ENCODE peak calls at places on chromosome 10, in five cellular contexts. N is body of pancreas, J is cardiac fibroblast, A is neuronal stem cell, K is esophagus squamous epithelium. P is an unnamed sample.
A peak's percentile ranks its signal among the peaks of the same experiment; 100 is the strongest.

GRCh38 chr10:117439243-117439912 is 64.1 kb upstream of the PDZD8 start:
- DNase-seq in N (peak; percentile 27), J (peak; percentile 93), A (no peak), K (no peak), P (peak; percentile 68)

GRCh38 chr10:43943825-43944360 is 295.2 kb upstream of the ZNF32 start:
- DNase-seq in N (no peak), J (no peak), A (no peak), K (no peak), P (no peak)

GRCh38 chr10:111080224-111080623 is 3.4 kb downstream of the ADRA2A start:
- DNase-seq in N (no peak), J (no peak), A (no peak), K (no peak), P (no peak)

GRCh38 chr10:4652111-4653010 is 173.6 kb upstream of the AKR1E2 start:
- DNase-seq in N (no peak), J (no peak), A (no peak), K (no peak), P (no peak)

GRCh38 chr10:125145636-125146035 is 14.7 kb downstream of the CTBP2 start:
- DNase-seq in N (no peak), J (no peak), A (no peak), K (no peak), P (no peak)

GRCh38 chr10:58757352-58758071 is 244.8 kb downstream of the BICC1 start:
- DNase-seq in N (no peak), J (no peak), A (no peak), K (no peak), P (no peak)

GRCh38 chr10:47371629-47372485 is 12.2 kb downstream of the ZNF488 start:
- DNase-seq in N (no peak), J (no peak), A (no peak), K (no peak), P (no peak)

GRCh38 chr10:50456711-50457110 is 167.0 kb downstream of the SGMS1 start:
- DNase-seq in N (no peak), J (no peak), A (no peak), K (no peak), P (no peak)

GRCh38 chr10:91389636-91390512 is 20.3 kb upstream of the HECTD2 start:
- DNase-seq in N (no peak), J (peak; percentile 78), A (peak; percentile 47), K (no peak), P (no peak)

GRCh38 chr10:110498087-110498981 is 627 bp downstream of the DUSP5 start:
- DNase-seq in N (peak; percentile 64), J (peak; percentile 51), A (no peak), K (no peak), P (no peak)

GRCh38 chr10:70931168-70931805 is 42.9 kb upstream of the PCBD1 start:
- DNase-seq in N (no peak), J (peak; percentile 37), A (no peak), K (no peak), P (peak; percentile 11)

GRCh38 chr10:24722131-24722675 is 1.5 kb downstream of the ARHGAP21 start:
- DNase-seq in N (no peak), J (peak; percentile 40), A (no peak), K (no peak), P (no peak)

DNA sequence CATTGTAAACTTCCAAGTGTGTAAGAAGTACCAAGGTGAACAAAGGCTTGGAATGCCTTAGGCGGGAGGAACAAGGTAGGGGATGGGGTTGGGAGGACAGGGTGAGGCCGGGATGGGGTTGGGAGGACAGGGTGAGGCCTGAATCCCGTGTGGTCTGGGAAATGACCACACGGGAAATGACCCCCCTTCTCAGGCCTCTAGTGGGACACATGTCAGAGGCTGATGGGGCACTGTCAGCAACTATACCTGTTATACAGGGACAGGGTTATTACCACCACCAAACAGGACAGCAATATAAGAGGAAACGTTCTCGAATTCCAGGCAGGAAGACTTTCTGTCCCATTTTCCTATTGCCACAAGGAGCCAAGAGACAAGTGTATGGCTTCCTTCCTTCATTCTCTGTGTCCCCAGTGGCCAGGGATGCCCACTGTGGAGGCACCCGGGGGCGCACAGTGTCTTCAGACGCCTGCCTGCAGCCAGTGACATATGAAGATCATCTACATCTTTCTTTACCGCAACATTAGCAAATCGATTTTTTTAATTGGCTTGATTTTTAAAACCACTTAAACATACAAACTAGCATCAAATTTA is 1.3 kb downstream of the MKI67 start:
- DNase-seq in N (no peak), J (no peak), A (no peak), K (no peak), P (no peak)
- H3K4me3 ChIP-seq in N (no peak overlapping the region), J (no peak overlapping the region), A (peak overlapping the region; percentile 99), K (peak overlapping the region; percentile 51), P (peak overlapping the region; percentile 78)

GRCh38 chr10:13924020-13924725 is 337.4 kb downstream of the PRPF18 start:
- DNase-seq in N (no peak), J (peak; percentile 99), A (no peak), K (no peak), P (peak; percentile 85)

GRCh38 chr10:13920465-13920864 is 333.7 kb downstream of the PRPF18 start:
- DNase-seq in N (no peak), J (no peak), A (no peak), K (no peak), P (no peak)

GRCh38 chr10:13921941-13922340 is 335.2 kb downstream of the PRPF18 start:
- DNase-seq in N (no peak), J (no peak), A (no peak), K (no peak), P (no peak)

GRCh38 chr10:13920031-13920430 is 333.3 kb downstream of the PRPF18 start:
- DNase-seq in N (no peak), J (peak; percentile 75), A (no peak), K (no peak), P (no peak)

GRCh38 chr10:13922591-13922990 is 335.8 kb downstream of the PRPF18 start:
- DNase-seq in N (no peak), J (peak; percentile 82), A (no peak), K (no peak), P (no peak)
- H3K4me3 ChIP-seq in N (no peak overlapping the region), J (no peak overlapping the region), A (no peak overlapping the region), K (no peak overlapping the region), P (no peak overlapping the region)

DNA sequence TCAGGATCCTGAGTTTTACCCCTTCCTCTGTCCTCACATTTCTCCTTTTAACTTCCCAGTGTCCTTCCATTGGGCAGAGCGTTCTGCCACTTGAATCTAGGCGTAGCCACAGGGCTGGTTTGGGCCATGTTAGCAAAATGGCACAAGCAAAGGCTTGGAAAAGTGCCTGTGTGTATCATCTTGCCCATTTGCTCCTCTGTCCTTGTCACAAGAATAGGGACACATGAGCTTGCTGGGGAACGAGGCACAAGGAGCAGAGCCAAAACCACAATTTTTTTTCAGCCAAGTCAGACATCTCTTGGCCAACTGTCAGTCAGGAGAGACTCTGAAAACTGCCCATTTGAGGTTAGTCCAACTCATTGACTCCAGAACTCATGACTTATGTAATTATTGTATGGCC is 285.2 kb downstream of the ZNF248 start:
- DNase-seq in N (no peak), J (no peak), A (no peak), K (no peak), P (no peak)
- H3K4me3 ChIP-seq in N (no peak overlapping the region), J (no peak overlapping the region), A (no peak overlapping the region), K (no peak overlapping the region), P (no peak overlapping the region)

DNA sequence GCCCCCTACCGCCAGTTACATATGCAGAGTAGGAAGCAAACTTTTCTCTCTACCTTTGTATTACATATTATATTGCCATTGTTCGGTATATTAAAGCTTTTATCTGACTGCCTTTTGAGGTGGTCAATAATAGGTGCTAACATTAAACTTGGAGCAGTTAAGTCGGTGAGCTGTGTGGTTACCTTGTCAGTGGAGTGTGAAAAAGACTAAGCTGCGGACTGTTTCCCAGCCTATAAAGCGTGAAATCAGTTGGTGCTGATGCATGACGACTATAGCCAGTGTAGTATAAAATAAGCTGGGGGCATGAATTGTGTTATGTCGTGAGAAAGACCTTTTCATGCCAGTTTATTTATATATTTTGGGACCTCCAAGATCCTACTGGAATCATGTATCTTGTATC is 33.7 kb downstream of the R3HCC1L start:
- DNase-seq in N (no peak), J (no peak), A (no peak), K (no peak), P (no peak)
- H3K4me3 ChIP-seq in N (no peak overlapping the region), J (no peak overlapping the region), A (no peak overlapping the region), K (no peak overlapping the region), P (no peak overlapping the region)

GRCh38 chr10:28810062-28810870 is 132.9 kb downstream of the BAMBI start:
- DNase-seq in N (no peak), J (peak; percentile 23), A (no peak), K (no peak), P (no peak)
- H3K4me3 ChIP-seq in N (no peak overlapping the region), J (no peak overlapping the region), A (no peak overlapping the region), K (no peak overlapping the region), P (no peak overlapping the region)

DNA sequence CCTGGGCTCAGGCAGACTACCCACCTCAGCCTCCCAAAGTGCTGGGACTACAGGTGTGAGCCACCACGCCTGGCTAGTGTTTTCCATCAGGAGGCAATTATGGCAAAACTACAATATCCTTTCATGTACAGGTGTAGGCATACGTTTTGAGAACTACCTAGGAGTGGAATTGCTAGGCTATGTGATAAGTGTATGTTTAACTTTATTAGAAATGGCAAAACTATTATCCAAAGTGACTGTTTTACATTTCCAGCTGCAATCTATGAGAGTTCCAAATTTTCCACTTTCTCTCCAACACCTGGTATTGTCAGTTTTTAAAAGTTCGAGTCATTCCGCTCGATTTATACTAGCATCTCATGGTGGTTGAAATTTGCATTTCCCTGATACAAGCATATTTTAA is 59.0 kb downstream of the ZMYND11 start:
- DNase-seq in N (no peak), J (no peak), A (no peak), K (no peak), P (no peak)
- H3K4me3 ChIP-seq in N (no peak overlapping the region), J (no peak overlapping the region), A (no peak overlapping the region), K (no peak overlapping the region), P (no peak overlapping the region)

GRCh38 chr10:124087672-124088634 is 5.4 kb downstream of the CHST15 start:
- DNase-seq in N (peak; percentile 53), J (no peak), A (no peak), K (no peak), P (no peak)

GRCh38 chr10:124086787-124087671 is 6.4 kb downstream of the CHST15 start:
- DNase-seq in N (no peak), J (no peak), A (no peak), K (no peak), P (no peak)

GRCh38 chr10:124089859-124090258 is 3.5 kb downstream of the CHST15 start:
- DNase-seq in N (no peak), J (no peak), A (no peak), K (no peak), P (no peak)

GRCh38 chr10:124090630-124091209 is 2.7 kb downstream of the CHST15 start:
- DNase-seq in N (peak; percentile 57), J (no peak), A (no peak), K (no peak), P (no peak)

GRCh38 chr10:124088944-124089343 is 4.5 kb downstream of the CHST15 start:
- DNase-seq in N (no peak), J (no peak), A (no peak), K (no peak), P (no peak)
- H3K4me3 ChIP-seq in N (no peak overlapping the region), J (no peak overlapping the region), A (no peak overlapping the region), K (no peak overlapping the region), P (no peak overlapping the region)

GRCh38 chr10:66218981-66219587 is 706.8 kb upstream of the LRRTM3 start:
- DNase-seq in N (no peak), J (peak; percentile 3), A (no peak), K (no peak), P (no peak)

GRCh38 chr10:66218258-66218657 is 707.6 kb upstream of the LRRTM3 start:
- DNase-seq in N (no peak), J (no peak), A (no peak), K (no peak), P (no peak)

GRCh38 chr10:66222462-66223046 is 703.3 kb upstream of the LRRTM3 start:
- DNase-seq in N (no peak), J (no peak), A (no peak), K (no peak), P (no peak)
- H3K4me3 ChIP-seq in N (no peak overlapping the region), J (no peak overlapping the region), A (no peak overlapping the region), K (no peak overlapping the region), P (no peak overlapping the region)

P was measured in skeletal muscle cell.